ENCODE peak calls at places on chromosome 15, in eight cellular contexts. W is SW480; Q is stimulated activated CD8-positive, alpha-beta memory T cell treated with anti-CD3 and anti-CD28 coated beads, Interleukin-15, amount 100 ng/mL, for 4 hours; L is naive thymus-derived CD4-positive, alpha-beta T cell; B is lower leg skin; J is D341Med; V is AG04450; G is heart right ventricle. K is an unnamed sample.

GRCh38 chr15:39417351-39417750 is 163.5 kb upstream of the THBS1 start:
- DNase-seq in W (no peak), B (no peak), Q (no peak), L (no peak), J (no peak), G (no peak), V (no peak), K (no peak)

GRCh38 chr15:68103603-68104002 is 49.5 kb downstream of the PIAS1 start:
- DNase-seq in Q (no peak), J (no peak), V (no peak), L (no peak), B (no peak), W (no peak), G (no peak), K (no peak)

GRCh38 chr15:86664581-86664980 is 584.9 kb downstream of the AGBL1 start:
- DNase-seq in B (no peak), W (no peak), G (no peak), Q (no peak), V (no peak), J (no peak), L (no peak), K (no peak)

GRCh38 chr15:79003301-79003700 is 58.5 kb upstream of the CTSH start:
- DNase-seq in L (no peak), W (peak), J (no peak), Q (no peak), G (no peak), B (no peak), V (no peak), K (no peak)

GRCh38 chr15:69790632-69791031 is 307.1 kb downstream of the TLE3 start:
- DNase-seq in L (no peak), G (no peak), Q (no peak), B (no peak), J (peak), W (no peak), V (no peak), K (no peak)

GRCh38 chr15:31359722-31360111 is 33.1 kb downstream of the KLF13 start:
- DNase-seq in G (no peak), Q (no peak), J (no peak), L (no peak), W (no peak), V (no peak), B (no peak), K (no peak)

GRCh38 chr15:51793521-51793920 is 35.9 kb upstream of the TMOD3 start:
- DNase-seq in B (no peak), W (no peak), V (no peak), G (peak), J (no peak), Q (no peak), L (no peak), K (no peak)

GRCh38 chr15:66226736-66227135 is 26.8 kb downstream of the MEGF11 start:
- DNase-seq in V (no peak), G (no peak), W (no peak), J (no peak), B (no peak), L (no peak), Q (no peak), K (no peak)

GRCh38 chr15:74240897-74241614 is 4.9 kb downstream of the CCDC33 start:
- DNase-seq in V (no peak), Q (no peak), J (no peak), L (no peak), B (no peak), W (no peak), G (no peak), K (no peak)

GRCh38 chr15:66565141-66565595 is 630 bp downstream of the LCTL start:
- DNase-seq in L (no peak), J (no peak), Q (no peak), B (no peak), W (no peak), G (no peak), V (no peak), K (no peak)

GRCh38 chr15:69311319-69311721 is 12.6 kb downstream of the PAQR5 start:
- DNase-seq in V (no peak), W (no peak), Q (no peak), L (no peak), B (no peak), J (no peak), G (no peak), K (no peak)

GRCh38 chr15:59255647-59256380 is 49.2 kb downstream of the LDHAL6B start:
- DNase-seq in B (no peak), W (peak), G (no peak), J (no peak), L (peak), Q (no peak), V (no peak), K (peak)

GRCh38 chr15:77642019-77642418 is 9.3 kb upstream of the LINGO1 start:
- DNase-seq in B (no peak), L (no peak), G (no peak), J (no peak), V (no peak), W (no peak), Q (no peak), K (no peak)

GRCh38 chr15:98650871-98651481 is 2.6 kb downstream of the IGF1R start:
- DNase-seq in W (no peak), V (no peak), J (no peak), G (no peak), B (peak), Q (no peak), L (peak), K (no peak)

GRCh38 chr15:100180921-100181320 is 160.9 kb downstream of the ADAMTS17 start:
- DNase-seq in J (no peak), Q (no peak), B (no peak), W (no peak), L (no peak), G (no peak), V (no peak), K (no peak)

GRCh38 chr15:94263341-94264273 is 32.2 kb downstream of the MCTP2 start:
- DNase-seq in B (no peak), L (no peak), V (no peak), W (no peak), Q (no peak), G (no peak), J (no peak), K (no peak)

GRCh38 chr15:89450076-89451006 is 46.0 kb downstream of the RHCG start:
- DNase-seq in B (no peak), Q (no peak), V (no peak), J (no peak), G (no peak), L (no peak), W (no peak), K (no peak)

GRCh38 chr15:28110416-28110975 is 11.4 kb upstream of the OCA2 start:
- DNase-seq in G (no peak), B (no peak), Q (no peak), V (no peak), J (peak), L (no peak), W (no peak), K (no peak)

K was measured in Jurkat, Clone E6-1.